ENCODE peak calls at places on chromosomes 1 and 21, in five cellular contexts. One of them, this sample, is unnamed.

GRCh38 chr1:223326776-223327175 is 37.2 kb downstream of the SUSD4 start:
- DNase-seq in sigmoid colon: no peak
- DNase-seq in body of pancreas: no peak
- DNase-seq in heart left ventricle: no peak
- DNase-seq in astrocyte: peak; percentile 27
- DNase-seq in this sample: no peak

GRCh38 chr1:159561513-159561912 is 25.7 kb upstream of the OR10J5 start:
- DNase-seq in heart left ventricle: no peak
- DNase-seq in sigmoid colon: no peak
- DNase-seq in astrocyte: no peak
- DNase-seq in body of pancreas: no peak
- DNase-seq in this sample: no peak

GRCh38 chr1:29836626-29837305 is 600.4 kb downstream of the PTPRU start:
- DNase-seq in astrocyte: no peak
- DNase-seq in body of pancreas: no peak
- DNase-seq in heart left ventricle: no peak
- DNase-seq in sigmoid colon: peak; percentile 52
- DNase-seq in this sample: no peak

GRCh38 chr21:39863111-39863510 is 4.1 kb upstream of the PCP4 start:
- DNase-seq in sigmoid colon: no peak
- DNase-seq in astrocyte: peak; percentile 46
- DNase-seq in body of pancreas: peak; percentile 15
- DNase-seq in heart left ventricle: no peak
- DNase-seq in this sample: no peak

GRCh38 chr1:221708987-221709386 is 32.9 kb downstream of the DUSP10 start:
- DNase-seq in astrocyte: peak; percentile 86
- DNase-seq in body of pancreas: peak; percentile 93
- DNase-seq in heart left ventricle: peak; percentile 26
- DNase-seq in sigmoid colon: peak; percentile 85
- DNase-seq in this sample: no peak

GRCh38 chr1:28091043-28091781 is 2.8 kb upstream of the EYA3 start:
- DNase-seq in heart left ventricle: peak; percentile 62
- DNase-seq in sigmoid colon: no peak
- DNase-seq in astrocyte: no peak
- DNase-seq in body of pancreas: peak; percentile 81
- DNase-seq in this sample: peak; percentile 71

GRCh38 chr1:34379911-34380310 is 203.2 kb downstream of the C1orf94 start:
- DNase-seq in astrocyte: peak; percentile 33
- DNase-seq in heart left ventricle: no peak
- DNase-seq in body of pancreas: no peak
- DNase-seq in sigmoid colon: no peak
- DNase-seq in this sample: no peak

GRCh38 chr1:32447469-32448185 is 17.2 kb upstream of the ZBTB8B start:
- DNase-seq in sigmoid colon: no peak
- DNase-seq in body of pancreas: no peak
- DNase-seq in heart left ventricle: no peak
- DNase-seq in astrocyte: peak; percentile 94
- DNase-seq in this sample: peak; percentile 73

GRCh38 chr1:94017155-94017829 is 103.7 kb downstream of the ABCA4 start:
- DNase-seq in heart left ventricle: no peak
- DNase-seq in body of pancreas: no peak
- DNase-seq in sigmoid colon: no peak
- DNase-seq in astrocyte: no peak
- DNase-seq in this sample: no peak

GRCh38 chr1:220398238-220398637 is 126.0 kb upstream of the RAB3GAP2 start:
- DNase-seq in sigmoid colon: no peak
- DNase-seq in body of pancreas: no peak
- DNase-seq in heart left ventricle: no peak
- DNase-seq in astrocyte: no peak
- DNase-seq in this sample: no peak

GRCh38 chr1:48977273-48977672 is 200.6 kb upstream of the BEND5 start:
- DNase-seq in sigmoid colon: no peak
- DNase-seq in astrocyte: no peak
- DNase-seq in heart left ventricle: no peak
- DNase-seq in body of pancreas: no peak
- DNase-seq in this sample: no peak

GRCh38 chr1:162389971-162390370 is 8.4 kb downstream of the C1orf226 start:
- DNase-seq in body of pancreas: no peak
- DNase-seq in astrocyte: no peak
- DNase-seq in sigmoid colon: no peak
- DNase-seq in heart left ventricle: no peak
- DNase-seq in this sample: no peak
- H3K27ac ChIP-seq in body of pancreas: no peak overlapping the region
- H3K27ac ChIP-seq in astrocyte: no peak overlapping the region
- H3K27ac ChIP-seq in sigmoid colon: no peak overlapping the region
- H3K27ac ChIP-seq in heart left ventricle: no peak overlapping the region
- H3K27ac ChIP-seq in this sample: peak overlapping the region; percentile 99

DNA sequence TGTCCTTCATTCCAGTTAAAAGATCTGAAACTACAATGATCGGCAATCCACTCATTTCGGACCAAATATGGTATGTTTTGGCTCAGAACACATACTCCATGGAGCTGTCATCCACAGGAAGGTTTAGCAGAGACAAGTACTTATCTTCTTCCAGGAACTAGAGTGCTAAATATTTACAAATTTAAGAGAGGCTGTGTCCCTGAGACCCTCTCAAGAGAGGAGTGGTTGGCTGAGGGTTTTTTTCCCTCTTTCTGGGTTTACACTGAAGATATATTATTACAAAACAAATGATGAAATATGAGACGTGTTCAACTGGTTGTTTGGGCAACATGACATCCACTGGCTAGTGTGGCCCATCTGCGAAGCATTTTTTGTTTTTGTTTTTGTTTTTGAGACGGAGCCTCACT is 25.9 kb upstream of the NID1 start:
- DNase-seq in sigmoid colon: peak; percentile 2
- DNase-seq in body of pancreas: no peak
- DNase-seq in astrocyte: no peak
- DNase-seq in heart left ventricle: no peak
- DNase-seq in this sample: no peak
- TF ChIP-seq CTCF in sigmoid colon: no peak
- TF ChIP-seq CTCF in body of pancreas: no peak
- TF ChIP-seq CTCF in astrocyte: no peak
- TF ChIP-seq CTCF in heart left ventricle: no peak
- TF ChIP-seq CTCF in this sample: no peak

DNA sequence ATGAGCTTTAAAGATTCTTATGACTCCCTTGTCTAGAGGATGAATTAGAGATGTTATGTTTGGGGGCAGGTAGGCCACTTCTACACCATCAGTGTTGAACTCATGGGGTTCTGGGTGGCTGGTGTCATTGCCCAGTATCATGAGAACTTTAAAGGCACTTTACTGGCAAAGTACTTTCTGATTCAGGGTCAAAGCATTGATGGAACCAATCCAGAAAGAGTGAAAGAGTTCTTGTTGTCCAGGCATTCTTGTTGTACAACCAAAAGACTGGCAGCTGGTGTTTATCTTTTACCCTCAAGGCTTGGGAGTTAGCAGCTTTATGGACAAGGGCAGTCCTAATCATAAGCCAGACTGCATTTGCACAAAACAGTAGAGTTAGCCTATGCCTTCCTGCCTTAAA is 673.0 kb downstream of the USP25 start:
- DNase-seq in heart left ventricle: no peak
- DNase-seq in sigmoid colon: no peak
- DNase-seq in body of pancreas: no peak
- DNase-seq in astrocyte: no peak
- DNase-seq in this sample: no peak
- H3K4me1 ChIP-seq in heart left ventricle: no peaks in the 10 kb centered on the region
- H3K4me1 ChIP-seq in sigmoid colon: no peaks in the 10 kb centered on the region
- H3K4me1 ChIP-seq in body of pancreas: peaks cover under 1% of the 10 kb centered on the region
- H3K4me1 ChIP-seq in astrocyte: no peaks in the 10 kb centered on the region
- H3K4me1 ChIP-seq in this sample: peaks cover 8% of the 10 kb centered on the region

GRCh38 chr1:22375601-22376000 is 76.0 kb upstream of the ZBTB40 start:
- DNase-seq in body of pancreas: no peak
- DNase-seq in sigmoid colon: no peak
- DNase-seq in astrocyte: no peak
- DNase-seq in heart left ventricle: no peak
- DNase-seq in this sample: no peak
- H3K27ac ChIP-seq in body of pancreas: no peak overlapping the region
- H3K27ac ChIP-seq in sigmoid colon: no peak overlapping the region
- H3K27ac ChIP-seq in astrocyte: no peak overlapping the region
- H3K27ac ChIP-seq in heart left ventricle: no peak overlapping the region
- H3K27ac ChIP-seq in this sample: no peak overlapping the region

DNA sequence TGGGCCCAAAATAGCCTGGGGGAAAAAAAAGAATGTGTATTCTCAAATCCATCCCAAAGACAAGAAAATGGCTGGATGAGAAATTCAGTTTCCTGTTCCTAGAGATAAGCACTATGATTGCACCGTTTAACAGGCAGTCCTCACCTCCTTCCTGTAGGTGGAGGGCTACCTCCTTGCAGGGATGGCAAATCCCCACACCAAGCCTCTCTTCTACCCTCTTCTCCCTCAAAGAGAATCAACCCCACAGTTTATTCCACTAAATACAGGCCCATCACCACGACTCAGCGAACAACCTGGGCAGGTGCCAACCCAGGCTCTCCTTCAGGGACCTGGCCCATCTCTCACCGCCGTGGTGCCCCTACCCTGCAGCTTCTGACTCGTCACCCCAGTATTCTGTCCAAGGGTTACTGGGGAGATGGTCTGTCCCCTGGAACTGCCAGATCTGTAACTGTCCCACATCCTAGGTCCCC is 3.4 kb upstream of the CHD5 start:
- DNase-seq in astrocyte: no peak
- DNase-seq in sigmoid colon: no peak
- DNase-seq in body of pancreas: no peak
- DNase-seq in heart left ventricle: no peak
- DNase-seq in this sample: no peak
- TF ChIP-seq CTCF in astrocyte: no peak
- TF ChIP-seq CTCF in sigmoid colon: no peak
- TF ChIP-seq CTCF in body of pancreas: no peak
- TF ChIP-seq CTCF in heart left ventricle: no peak
- TF ChIP-seq CTCF in this sample: no peak

DNA sequence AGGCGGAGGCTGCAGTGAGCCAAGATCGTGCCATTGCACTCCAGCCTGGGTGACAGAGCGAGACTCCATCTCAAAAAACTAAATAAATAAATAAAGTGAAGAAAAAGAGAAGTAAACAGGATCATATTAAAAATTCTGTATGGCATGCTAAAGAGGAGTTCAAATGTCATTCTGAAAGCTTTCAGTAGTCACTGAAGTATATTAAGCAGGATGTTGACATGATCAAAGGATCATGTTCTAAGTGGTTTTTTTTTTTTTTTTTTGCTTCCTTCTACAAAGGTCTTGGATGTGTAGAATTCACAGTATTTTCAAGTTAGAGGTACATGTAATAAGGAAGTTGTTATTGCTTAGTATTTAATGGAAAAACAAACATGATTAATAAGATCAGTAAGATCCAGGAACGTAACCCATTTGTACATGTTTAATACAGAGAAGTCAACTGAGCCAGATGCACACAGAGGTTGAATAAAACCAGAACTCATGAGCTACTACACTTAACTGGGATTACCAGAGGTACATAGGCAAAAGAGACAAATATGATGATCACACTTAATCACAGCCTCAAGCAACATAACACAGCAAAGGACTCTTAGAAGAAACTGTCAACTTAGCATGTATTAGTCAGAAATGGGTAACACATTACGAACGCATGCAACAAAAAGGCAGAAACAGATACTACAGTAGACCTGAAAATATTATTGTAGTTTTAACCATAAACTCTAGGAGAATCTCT is 12.2 kb downstream of the CDC42BPA start:
- DNase-seq in astrocyte: no peak
- DNase-seq in sigmoid colon: no peak
- DNase-seq in heart left ventricle: no peak
- DNase-seq in body of pancreas: no peak
- DNase-seq in this sample: no peak
- H3K4me1 ChIP-seq in astrocyte: no peaks in the 10 kb centered on the region
- H3K4me1 ChIP-seq in sigmoid colon: peaks cover 38% of the 10 kb centered on the region
- H3K4me1 ChIP-seq in heart left ventricle: peaks cover 7% of the 10 kb centered on the region
- H3K4me1 ChIP-seq in body of pancreas: peaks cover 23% of the 10 kb centered on the region
- H3K4me1 ChIP-seq in this sample: no peaks in the 10 kb centered on the region

GRCh38 chr21:36171741-36172331 is 15.2 kb downstream of the DOP1B start:
- DNase-seq in sigmoid colon: no peak
- DNase-seq in body of pancreas: no peak
- DNase-seq in heart left ventricle: peak; percentile 32
- DNase-seq in astrocyte: no peak
- DNase-seq in this sample: no peak

GRCh38 chr21:36170823-36171222 is 14.2 kb downstream of the DOP1B start:
- DNase-seq in sigmoid colon: no peak
- DNase-seq in body of pancreas: no peak
- DNase-seq in heart left ventricle: no peak
- DNase-seq in astrocyte: no peak
- DNase-seq in this sample: no peak

GRCh38 chr21:36166705-36167104 is 10.1 kb downstream of the DOP1B start:
- DNase-seq in sigmoid colon: no peak
- DNase-seq in heart left ventricle: no peak
- DNase-seq in astrocyte: no peak
- DNase-seq in body of pancreas: no peak
- DNase-seq in this sample: no peak

GRCh38 chr21:36169465-36170128 is 13.0 kb downstream of the DOP1B start:
- DNase-seq in sigmoid colon: no peak
- DNase-seq in astrocyte: no peak
- DNase-seq in heart left ventricle: no peak
- DNase-seq in body of pancreas: no peak
- DNase-seq in this sample: no peak

GRCh38 chr21:36171327-36171726 is 14.7 kb downstream of the DOP1B start:
- DNase-seq in sigmoid colon: no peak
- DNase-seq in astrocyte: no peak
- DNase-seq in heart left ventricle: no peak
- DNase-seq in body of pancreas: no peak
- DNase-seq in this sample: no peak
- H3K27ac ChIP-seq in sigmoid colon: no peak overlapping the region
- H3K27ac ChIP-seq in astrocyte: no peak overlapping the region
- H3K27ac ChIP-seq in heart left ventricle: peak overlapping the region; percentile 65
- H3K27ac ChIP-seq in body of pancreas: peak overlapping the region; percentile 16
- H3K27ac ChIP-seq in this sample: no peak overlapping the region

DNA sequence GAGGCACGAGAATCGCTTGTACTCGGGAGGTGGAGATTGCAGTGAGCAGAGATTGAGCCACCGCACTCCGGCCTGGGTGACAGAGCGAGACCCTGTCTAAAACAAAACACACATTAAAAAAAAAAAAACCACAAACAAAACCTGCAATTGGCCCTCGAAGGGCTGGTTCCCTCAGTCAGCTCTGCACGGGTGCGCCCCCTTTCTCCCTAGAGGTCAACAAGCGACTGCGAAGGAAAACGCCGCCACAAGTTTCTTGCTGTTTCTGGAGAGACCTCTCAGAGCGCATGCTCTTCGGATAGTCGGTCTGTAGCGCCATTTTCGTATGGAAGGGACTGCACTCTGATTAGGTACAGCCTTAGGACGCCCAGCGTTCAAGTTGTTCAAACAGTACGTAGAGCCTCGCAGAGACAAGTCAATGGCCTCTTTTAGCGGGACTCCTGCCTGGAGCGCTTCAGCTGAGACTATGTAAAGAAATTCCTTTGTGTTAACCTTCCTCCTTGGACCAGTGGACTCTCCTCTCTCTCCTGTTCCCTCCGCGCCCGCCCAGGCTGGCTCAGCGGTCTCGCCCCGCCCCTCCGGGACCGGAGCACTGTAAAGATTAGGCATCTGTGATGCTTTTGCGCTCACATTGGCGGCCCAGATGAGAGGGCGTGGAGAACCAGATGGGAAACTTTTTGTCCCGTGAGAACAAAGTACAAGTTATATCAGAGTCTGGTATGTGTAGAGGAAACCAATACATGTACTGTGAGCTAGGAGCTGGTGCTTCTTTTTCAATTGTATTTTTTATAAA is 1.0 kb upstream of the CDC14A start:
- DNase-seq in astrocyte: peak; percentile 87
- DNase-seq in heart left ventricle: peak; percentile 85
- DNase-seq in body of pancreas: peak; percentile 89
- DNase-seq in sigmoid colon: peak; percentile 90
- DNase-seq in this sample: peak; percentile 97
- TF ChIP-seq CTCF in astrocyte: no peak
- TF ChIP-seq CTCF in heart left ventricle: peak; percentile 56
- TF ChIP-seq CTCF in body of pancreas: no peak
- TF ChIP-seq CTCF in sigmoid colon: no peak
- TF ChIP-seq CTCF in this sample: peak; percentile 40

GRCh38 chr1:2471587-2472001 is 4.5 kb upstream of the PLCH2 start:
- DNase-seq in heart left ventricle: no peak
- DNase-seq in sigmoid colon: no peak
- DNase-seq in body of pancreas: peak; percentile 37
- DNase-seq in astrocyte: no peak
- DNase-seq in this sample: no peak
- H3K4me1 ChIP-seq in heart left ventricle: no peaks in the 10 kb centered on the region
- H3K4me1 ChIP-seq in sigmoid colon: no peaks in the 10 kb centered on the region
- H3K4me1 ChIP-seq in body of pancreas: no peaks in the 10 kb centered on the region
- H3K4me1 ChIP-seq in astrocyte: no peaks in the 10 kb centered on the region
- H3K4me1 ChIP-seq in this sample: no peaks in the 10 kb centered on the region

This sample was measured in A673.